ENCODE peak calls at places on chromosomes 2 and 18, in seven cellular contexts. M is pancreas, X is breast epithelium, G is H9, B is spleen, C is left lung, W is IMR-90. O is an unnamed sample.

GRCh38 chr2:226256237-226256636 is 543.4 kb downstream of the IRS1 start:
- DNase-seq in M (no peak), X (no peak), G (no peak), B (no peak), C (no peak), W (peak; percentile 82), O (no peak)

GRCh38 chr2:96602330-96602823 is 35.7 kb downstream of the KANSL3 start:
- DNase-seq in M (peak; percentile 65), X (peak; percentile 61), G (no peak), B (no peak), C (no peak), W (no peak), O (peak; percentile 8)

GRCh38 chr2:190267302-190267701 is 52.3 kb downstream of the HIBCH start:
- DNase-seq in M (no peak), X (no peak), G (no peak), B (no peak), C (no peak), W (peak; percentile 92), O (no peak)

GRCh38 chr18:76889086-76889699 is 66.8 kb downstream of the ZNF236 start:
- DNase-seq in M (no peak), X (no peak), G (no peak), B (no peak), C (no peak), W (no peak), O (peak; percentile 61)

GRCh38 chr2:30454571-30454970 is 7.5 kb downstream of the LCLAT1 start:
- DNase-seq in M (no peak), X (no peak), G (no peak), B (no peak), C (no peak), W (peak; percentile 58), O (no peak)

GRCh38 chr18:53796042-53796729 is 428.3 kb downstream of the MBD2 start:
- DNase-seq in M (no peak), X (no peak), G (no peak), B (no peak), C (no peak), W (peak; percentile 1), O (no peak)

GRCh38 chr2:236049981-236050380 is 118.2 kb downstream of the GBX2 start:
- DNase-seq in M (no peak), X (no peak), G (no peak), B (no peak), C (no peak), W (no peak), O (no peak)

GRCh38 chr2:197940346-197940745 is 136.0 kb downstream of the PLCL1 start:
- DNase-seq in M (no peak), X (no peak), G (no peak), B (no peak), C (no peak), W (no peak), O (no peak)

GRCh38 chr18:74337912-74338309 is 22.3 kb downstream of the C18orf63 start:
- DNase-seq in M (no peak), X (no peak), G (no peak), B (no peak), C (no peak), W (no peak), O (no peak)

GRCh38 chr2:64644240-64645013 is 9.3 kb downstream of the SERTAD2 start:
- DNase-seq in M (peak; percentile 66), X (no peak), G (peak; percentile 92), B (peak; percentile 93), C (peak; percentile 91), W (peak; percentile 81), O (peak; percentile 91)

GRCh38 chr2:60554649-60555065 is 1.2 kb upstream of the BCL11A start:
- DNase-seq in M (peak; percentile 80), X (no peak), G (no peak), B (peak; percentile 87), C (peak; percentile 81), W (no peak), O (peak; percentile 72)

GRCh38 chr18:32469190-32469611 is 1.5 kb downstream of the GAREM1 start:
- DNase-seq in M (peak; percentile 60), X (no peak), G (no peak), B (no peak), C (peak; percentile 61), W (peak; percentile 36), O (peak; percentile 54)

GRCh38 chr2:191687867-191688266 is 9.9 kb downstream of the NABP1 start:
- DNase-seq in M (no peak), X (no peak), G (no peak), B (no peak), C (no peak), W (no peak), O (no peak)

GRCh38 chr2:37228788-37229187 is 2.6 kb downstream of the CEBPZ start:
- DNase-seq in M (no peak), X (no peak), G (no peak), B (no peak), C (no peak), W (no peak), O (no peak)

GRCh38 chr2:103873719-103874359 is 980.1 kb upstream of the POU3F3 start:
- DNase-seq in M (no peak), X (no peak), G (no peak), B (no peak), C (no peak), W (no peak), O (peak; percentile 41)

GRCh38 chr2:109372614-109373013 is 241.2 kb downstream of the SEPTIN10 start:
- DNase-seq in M (peak; percentile 13), X (no peak), G (no peak), B (no peak), C (no peak), W (no peak), O (peak; percentile 75)

GRCh38 chr2:136510244-136510643 is 255.1 kb upstream of the THSD7B start:
- DNase-seq in M (no peak), X (no peak), G (peak; percentile 67), B (no peak), C (no peak), W (no peak), O (no peak)

GRCh38 chr2:9975805-9976447 is 24.4 kb downstream of the GRHL1 start:
- DNase-seq in M (no peak), X (no peak), G (no peak), B (no peak), C (no peak), W (peak; percentile 98), O (no peak)

GRCh38 chr2:238963164-238963969 is 115.5 kb downstream of the TWIST2 start:
- DNase-seq in M (no peak), X (no peak), G (no peak), B (no peak), C (no peak), W (peak; percentile 54), O (no peak)

GRCh38 chr2:169673106-169673505 is 21.1 kb downstream of the CFAP210 start:
- DNase-seq in M (no peak), X (no peak), G (no peak), B (no peak), C (no peak), W (no peak), O (no peak)

GRCh38 chr2:11613297-11613696 is 56.7 kb downstream of the NTSR2 start:
- DNase-seq in M (no peak), X (no peak), G (no peak), B (no peak), C (no peak), W (no peak), O (no peak)

DNA sequence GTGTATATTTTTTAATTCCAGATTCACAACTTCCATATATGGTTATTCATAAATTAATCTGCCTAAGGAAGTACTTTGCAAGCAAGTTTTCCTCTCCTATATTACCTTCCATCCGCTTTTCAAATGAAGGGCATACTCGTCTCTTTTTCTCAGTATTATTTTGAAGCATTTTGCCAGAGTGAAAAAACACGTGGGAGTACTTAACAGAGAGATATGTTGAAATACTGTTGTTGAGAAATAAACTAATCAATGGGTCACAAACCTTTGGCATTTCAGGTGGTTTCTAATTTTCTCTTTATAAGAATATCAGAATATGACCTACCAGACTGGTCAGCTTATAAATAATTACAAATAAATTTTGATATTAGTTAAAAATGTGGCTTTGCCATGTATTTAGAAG is 67.6 kb downstream of the CCDC102B start:
- DNase-seq in M (no peak), X (no peak), G (no peak), B (no peak), C (no peak), W (no peak), O (no peak)
- H3K27ac ChIP-seq in M (no peak overlapping the region), X (no peak overlapping the region), G (no peak overlapping the region), B (no peak overlapping the region), C (no peak overlapping the region), W (no peak overlapping the region), O (no peak overlapping the region)

GRCh38 chr2:177275041-177275440 is 10.5 kb upstream of the NFE2L2 start:
- DNase-seq in M (no peak), X (no peak), G (no peak), B (no peak), C (no peak), W (peak; percentile 94), O (no peak)
- H3K4me1 ChIP-seq in M (no peaks in the 10 kb centered on the region), X (no peaks in the 10 kb centered on the region), G (no peaks in the 10 kb centered on the region), B (no peaks in the 10 kb centered on the region), C (no peaks in the 10 kb centered on the region), W (peaks cover 5% of the 10 kb centered on the region), O (peaks cover 36% of the 10 kb centered on the region)

DNA sequence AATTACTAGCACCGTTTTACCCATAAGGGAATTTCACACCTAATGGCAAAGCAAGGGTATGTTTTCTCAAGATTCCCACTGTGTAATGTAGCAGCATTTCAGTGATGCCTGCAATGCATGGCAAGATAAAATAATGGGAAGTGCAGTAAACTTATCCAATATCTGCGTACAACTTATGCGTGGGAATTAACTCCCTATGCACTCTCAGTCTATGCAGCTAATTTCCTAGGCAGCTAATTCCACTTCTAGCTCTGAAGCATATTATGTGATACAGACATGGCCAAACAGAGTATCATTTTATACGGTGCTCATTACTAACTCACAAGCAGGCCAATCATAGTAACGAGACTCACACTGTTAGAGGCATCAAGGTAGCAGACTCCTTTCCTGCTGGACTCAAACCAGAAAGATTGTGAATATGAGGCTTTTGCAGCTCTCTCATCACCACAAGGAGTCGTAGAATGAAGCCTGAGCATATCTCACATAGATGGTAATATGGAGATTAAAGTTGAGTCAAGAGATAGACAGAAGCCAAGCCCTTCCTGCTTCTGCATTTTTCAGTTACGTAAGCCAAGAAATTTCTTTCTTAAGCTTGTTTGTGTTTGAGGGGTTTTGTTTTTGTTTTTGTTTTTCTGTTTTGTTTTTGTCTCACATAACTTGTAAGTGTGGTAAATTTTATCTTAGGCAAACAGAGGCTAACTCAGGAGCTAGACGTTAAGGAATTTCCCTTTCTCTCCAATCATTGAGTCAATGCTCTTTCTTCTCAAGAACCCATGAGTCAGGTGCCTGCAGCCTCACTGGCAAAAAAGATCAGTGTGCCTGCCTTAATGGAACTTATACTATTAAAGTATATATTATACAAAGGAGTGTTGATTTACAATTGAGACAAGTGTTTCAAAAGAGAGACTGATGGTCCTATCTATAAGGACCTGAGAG is 34.7 kb upstream of the ITGAV start:
- DNase-seq in M (no peak), X (no peak), G (no peak), B (no peak), C (no peak), W (peak; percentile 38), O (no peak)
- H3K27ac ChIP-seq in M (no peak overlapping the region), X (no peak overlapping the region), G (no peak overlapping the region), B (no peak overlapping the region), C (no peak overlapping the region), W (no peak overlapping the region), O (no peak overlapping the region)

DNA sequence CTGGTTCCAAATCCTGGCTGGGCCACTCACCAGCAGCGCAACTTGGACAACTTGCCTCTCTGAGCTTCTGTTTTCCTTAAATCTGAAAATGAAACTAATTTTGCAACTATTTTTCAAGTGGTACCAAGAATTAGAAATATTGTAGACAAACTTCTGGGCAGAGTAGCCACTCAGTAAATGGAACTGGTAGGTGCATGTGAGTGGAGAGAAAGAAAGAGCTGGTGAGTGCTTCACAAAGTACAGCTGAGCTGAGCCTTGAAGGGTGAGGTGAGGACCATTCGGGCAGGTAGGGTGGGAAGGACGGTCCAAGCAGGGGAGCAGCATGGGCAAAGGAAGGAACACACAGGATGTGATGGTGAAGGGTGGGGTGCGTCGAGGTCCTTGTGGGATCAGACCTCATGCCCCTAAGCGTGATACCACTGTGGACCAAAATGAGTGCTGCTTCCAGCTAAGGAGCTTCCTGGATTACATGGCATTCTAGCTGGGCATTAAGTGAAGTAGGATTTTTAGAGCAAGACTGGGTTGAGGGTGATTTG is 14.4 kb upstream of the TET3 start:
- DNase-seq in M (no peak), X (no peak), G (no peak), B (no peak), C (no peak), W (no peak), O (no peak)
- H3K4me1 ChIP-seq in M (peaks cover 9% of the 10 kb centered on the region), X (peaks cover 7% of the 10 kb centered on the region), G (no peaks in the 10 kb centered on the region), B (peaks cover 55% of the 10 kb centered on the region), C (peaks cover 14% of the 10 kb centered on the region), W (peaks cover 4% of the 10 kb centered on the region), O (peaks cover 16% of the 10 kb centered on the region)

O was measured in thyroid gland.